ENCODE peak calls at places on chromosomes 6 and 20, in eight cellular contexts. One of them, this sample, is unnamed.

GRCh38 chr6:14270925-14271791 is 153.6 kb downstream of the CD83 start:
- DNase-seq in SJSA1: no peak
- DNase-seq in aorta: peak; percentile 66
- DNase-seq in HuH-7.5: no peak
- DNase-seq in CD8-positive, alpha-beta T cell: peak; percentile 39
- DNase-seq in fibroblast of lung: peak; percentile 98
- DNase-seq in HTR-8/SVneo: peak; percentile 83
- DNase-seq in NCI-H510A treated with DMSO at 0.1 percent for 48 hours: no peak
- DNase-seq in this sample: no peak

GRCh38 chr20:50464026-50464724 is 46.0 kb upstream of the PTPN1 start:
- DNase-seq in CD8-positive, alpha-beta T cell: peak; percentile 60
- DNase-seq in HuH-7.5: peak; percentile 66
- DNase-seq in fibroblast of lung: peak; percentile 30
- DNase-seq in HTR-8/SVneo: peak; percentile 87
- DNase-seq in SJSA1: peak; percentile 75
- DNase-seq in aorta: peak; percentile 73
- DNase-seq in NCI-H510A treated with DMSO at 0.1 percent for 48 hours: peak; percentile 47
- DNase-seq in this sample: peak; percentile 81

GRCh38 chr6:158397578-158397977 is 85.3 kb downstream of the TULP4 start:
- DNase-seq in aorta: no peak
- DNase-seq in SJSA1: no peak
- DNase-seq in HTR-8/SVneo: no peak
- DNase-seq in NCI-H510A treated with DMSO at 0.1 percent for 48 hours: no peak
- DNase-seq in fibroblast of lung: no peak
- DNase-seq in HuH-7.5: no peak
- DNase-seq in CD8-positive, alpha-beta T cell: no peak
- DNase-seq in this sample: no peak

GRCh38 chr6:63467247-63467954 is 104.9 kb upstream of the LOC128125822 start:
- DNase-seq in HuH-7.5: no peak
- DNase-seq in CD8-positive, alpha-beta T cell: no peak
- DNase-seq in fibroblast of lung: no peak
- DNase-seq in NCI-H510A treated with DMSO at 0.1 percent for 48 hours: no peak
- DNase-seq in SJSA1: no peak
- DNase-seq in aorta: no peak
- DNase-seq in HTR-8/SVneo: no peak
- DNase-seq in this sample: no peak

GRCh38 chr6:90131614-90132423 is 164.8 kb downstream of the BACH2 start:
- DNase-seq in SJSA1: peak; percentile 90
- DNase-seq in fibroblast of lung: peak; percentile 95
- DNase-seq in aorta: peak; percentile 80
- DNase-seq in CD8-positive, alpha-beta T cell: no peak
- DNase-seq in HuH-7.5: no peak
- DNase-seq in HTR-8/SVneo: no peak
- DNase-seq in NCI-H510A treated with DMSO at 0.1 percent for 48 hours: no peak
- DNase-seq in this sample: no peak

GRCh38 chr6:30884521-30885480 is 482 bp downstream of the DDR1 start:
- DNase-seq in aorta: peak; percentile 72
- DNase-seq in HuH-7.5: no peak
- DNase-seq in fibroblast of lung: peak; percentile 40
- DNase-seq in HTR-8/SVneo: no peak
- DNase-seq in SJSA1: peak; percentile 41
- DNase-seq in CD8-positive, alpha-beta T cell: peak; percentile 38
- DNase-seq in NCI-H510A treated with DMSO at 0.1 percent for 48 hours: peak; percentile 13
- DNase-seq in this sample: peak; percentile 77

GRCh38 chr6:151027295-151027747 is 161.8 kb downstream of the MTHFD1L start:
- DNase-seq in HTR-8/SVneo: no peak
- DNase-seq in fibroblast of lung: no peak
- DNase-seq in aorta: no peak
- DNase-seq in HuH-7.5: no peak
- DNase-seq in CD8-positive, alpha-beta T cell: no peak
- DNase-seq in SJSA1: no peak
- DNase-seq in NCI-H510A treated with DMSO at 0.1 percent for 48 hours: no peak
- DNase-seq in this sample: no peak

GRCh38 chr6:88368071-88368787 is 202.1 kb upstream of the CNR1 start:
- DNase-seq in CD8-positive, alpha-beta T cell: no peak
- DNase-seq in HuH-7.5: no peak
- DNase-seq in HTR-8/SVneo: peak; percentile 5
- DNase-seq in aorta: no peak
- DNase-seq in SJSA1: peak; percentile 16
- DNase-seq in NCI-H510A treated with DMSO at 0.1 percent for 48 hours: no peak
- DNase-seq in fibroblast of lung: peak; percentile 81
- DNase-seq in this sample: no peak

GRCh38 chr20:59812286-59813125 is 120.9 kb downstream of the SYCP2 start:
- DNase-seq in fibroblast of lung: no peak
- DNase-seq in CD8-positive, alpha-beta T cell: no peak
- DNase-seq in aorta: no peak
- DNase-seq in NCI-H510A treated with DMSO at 0.1 percent for 48 hours: no peak
- DNase-seq in HuH-7.5: no peak
- DNase-seq in HTR-8/SVneo: no peak
- DNase-seq in SJSA1: no peak
- DNase-seq in this sample: peak; percentile 21

GRCh38 chr20:62359491-62360121 is 7.5 kb downstream of the LAMA5 start:
- DNase-seq in aorta: peak; percentile 79
- DNase-seq in fibroblast of lung: peak; percentile 58
- DNase-seq in HTR-8/SVneo: peak; percentile 87
- DNase-seq in NCI-H510A treated with DMSO at 0.1 percent for 48 hours: no peak
- DNase-seq in CD8-positive, alpha-beta T cell: no peak
- DNase-seq in SJSA1: no peak
- DNase-seq in HuH-7.5: no peak
- DNase-seq in this sample: no peak